ENCODE peak calls at places on chromosomes 2 and 18, in six cellular contexts. D, M, N, S, Z and U are unnamed samples.
A peak's percentile ranks its signal among the peaks of the same experiment; 100 is the strongest.

GRCh38 chr2:176093145-176093888 is 796 bp downstream of the HOXD13 start:
- DNase-seq in D (no peak), M (no peak), N (no peak), S (peak; percentile 44), Z (no peak), U (no peak)

GRCh38 chr2:12705742-12706141 is 11.0 kb upstream of the TRIB2 start:
- DNase-seq in D (no peak), M (no peak), N (no peak), S (no peak), Z (no peak), U (no peak)

GRCh38 chr18:56148373-56148772 is 490.0 kb downstream of the TXNL1 start:
- DNase-seq in D (no peak), M (no peak), N (no peak), S (peak; percentile 63), Z (no peak), U (peak; percentile 92)

GRCh38 chr2:20962939-20963543 is 80.8 kb downstream of the APOB start:
- DNase-seq in D (peak; percentile 55), M (peak; percentile 71), N (peak; percentile 76), S (peak; percentile 53), Z (peak; percentile 78), U (peak; percentile 43)

GRCh38 chr2:240232961-240233890 is 92.8 kb upstream of the OTOS start:
- DNase-seq in D (peak; percentile 68), M (peak; percentile 92), N (peak; percentile 78), S (peak; percentile 79), Z (peak; percentile 97), U (peak; percentile 72)

GRCh38 chr2:50782543-50782942 is 249.4 kb downstream of the NRXN1 start:
- DNase-seq in D (no peak), M (no peak), N (no peak), S (no peak), Z (no peak), U (no peak)

GRCh38 chr2:160720098-160720497 is 226.5 kb upstream of the RBMS1 start:
- DNase-seq in D (no peak), M (no peak), N (no peak), S (peak; percentile 27), Z (no peak), U (peak; percentile 14)

GRCh38 chr2:213688129-213688528 is 403.9 kb downstream of the SPAG16 start:
- DNase-seq in D (no peak), M (no peak), N (no peak), S (no peak), Z (no peak), U (no peak)

GRCh38 chr2:20635698-20636584 is 15.0 kb downstream of the HS1BP3 start:
- DNase-seq in D (peak; percentile 50), M (peak; percentile 92), N (peak; percentile 90), S (peak; percentile 72), Z (peak; percentile 12), U (peak; percentile 67)